ENCODE peak calls at places on chromosome 12, in seven cellular contexts. P is osteoblast, A is AG04450, Q is GM10248, G is hepatocyte, D is bronchial epithelial cell, C is BE2C. V is an unnamed sample.

GRCh38 chr12:97960741-97961608 is 498.4 kb downstream of the RMST start:
- DNase-seq in G (peak; percentile 47), P (no peak), C (peak; percentile 10), A (no peak), Q (peak; percentile 20), D (peak; percentile 38), V (peak; percentile 56)

GRCh38 chr12:716506-716905 is 35.9 kb upstream of the WNK1 start:
- DNase-seq in D (no peak), Q (peak; percentile 43), G (peak; percentile 42), C (no peak), A (no peak), P (no peak), V (no peak)

GRCh38 chr12:12976366-12976765 is 23.7 kb downstream of the HEBP1 start:
- DNase-seq in P (peak; percentile 65), Q (no peak), A (peak; percentile 81), G (no peak), C (no peak), D (peak; percentile 97), V (no peak)

GRCh38 chr12:119153477-119154434 is 25.0 kb upstream of the HSPB8 start:
- DNase-seq in G (peak; percentile 94), P (peak; percentile 83), C (peak; percentile 37), A (no peak), Q (no peak), D (peak; percentile 12), V (no peak)

GRCh38 chr12:59946635-59947034 is 350.8 kb downstream of the SLC16A7 start:
- DNase-seq in C (no peak), P (no peak), A (no peak), G (no peak), Q (no peak), D (no peak), V (no peak)

GRCh38 chr12:43318002-43318401 is 234.0 kb downstream of the ADAMTS20 start:
- DNase-seq in Q (no peak), D (peak; percentile 23), C (no peak), G (no peak), P (no peak), A (no peak), V (no peak)

GRCh38 chr12:85445060-85445938 is 165.3 kb downstream of the ALX1 start:
- DNase-seq in C (no peak), G (peak; percentile 63), Q (no peak), P (peak; percentile 22), D (no peak), A (no peak), V (peak; percentile 24)

GRCh38 chr12:16520328-16520727 is 85.6 kb downstream of the LMO3 start:
- DNase-seq in P (peak; percentile 6), C (no peak), A (no peak), Q (no peak), G (no peak), D (peak; percentile 43), V (no peak)

GRCh38 chr12:130952106-130952505 is 1.6 kb upstream of the ADGRD1 start:
- DNase-seq in Q (no peak), P (no peak), A (no peak), G (peak; percentile 40), D (no peak), C (peak; percentile 73), V (no peak)

GRCh38 chr12:19323768-19324167 is 115.5 kb upstream of the AEBP2 start:
- DNase-seq in D (no peak), C (no peak), G (peak; percentile 29), A (peak; percentile 38), Q (no peak), P (no peak), V (no peak)

GRCh38 chr12:120669055-120669828 is 17.7 kb upstream of the MLEC start:
- DNase-seq in G (peak; percentile 65), P (peak; percentile 93), A (no peak), D (no peak), Q (no peak), C (peak; percentile 86), V (peak; percentile 40)

GRCh38 chr12:128970110-128970509 is 116.8 kb downstream of the GLT1D1 start:
- DNase-seq in D (no peak), A (no peak), Q (no peak), P (no peak), G (no peak), C (no peak), V (no peak)

GRCh38 chr12:128970941-128971340 is 117.7 kb downstream of the GLT1D1 start:
- DNase-seq in G (no peak), A (no peak), C (no peak), P (no peak), Q (no peak), D (no peak), V (no peak)

GRCh38 chr12:128971802-128972201 is 118.5 kb downstream of the GLT1D1 start:
- DNase-seq in Q (no peak), A (no peak), D (no peak), G (no peak), P (no peak), C (no peak), V (no peak)

GRCh38 chr12:128968668-128969067 is 115.4 kb downstream of the GLT1D1 start:
- DNase-seq in Q (no peak), C (no peak), D (no peak), G (no peak), P (no peak), A (no peak), V (no peak)

GRCh38 chr12:128969480-128970055 is 116.3 kb downstream of the GLT1D1 start:
- DNase-seq in G (peak; percentile 74), C (no peak), Q (peak; percentile 72), P (no peak), D (no peak), A (no peak), V (peak; percentile 50)
- TF ChIP-seq CTCF in G (peak; percentile 68), C (no peak), Q (peak; percentile 91), P (no peak), D (no peak), A (no peak), V (peak; percentile 25)

GRCh38 chr12:20946732-20947131 is 136.2 kb downstream of the SLCO1B3 start:
- DNase-seq in A (no peak), C (peak; percentile 53), D (peak; percentile 8), G (peak; percentile 48), P (no peak), Q (peak; percentile 3), V (no peak)
- TF ChIP-seq CTCF in A (no peak), C (peak; percentile 67), D (peak; percentile 35), G (peak; percentile 45), P (peak; percentile 40), Q (peak; percentile 46), V (no peak)

GRCh38 chr12:47545938-47546609 is 159.8 kb downstream of the RPAP3 start:
- DNase-seq in G (no peak), D (no peak), C (no peak), Q (no peak), A (no peak), P (no peak), V (no peak)

GRCh38 chr12:47549258-47549657 is 156.6 kb downstream of the RPAP3 start:
- DNase-seq in D (peak; percentile 55), Q (no peak), G (no peak), P (no peak), A (no peak), C (no peak), V (no peak)

GRCh38 chr12:47551426-47551851 is 154.4 kb downstream of the RPAP3 start:
- DNase-seq in A (no peak), D (peak; percentile 64), Q (no peak), C (no peak), P (no peak), G (peak; percentile 10), V (no peak)

DNA sequence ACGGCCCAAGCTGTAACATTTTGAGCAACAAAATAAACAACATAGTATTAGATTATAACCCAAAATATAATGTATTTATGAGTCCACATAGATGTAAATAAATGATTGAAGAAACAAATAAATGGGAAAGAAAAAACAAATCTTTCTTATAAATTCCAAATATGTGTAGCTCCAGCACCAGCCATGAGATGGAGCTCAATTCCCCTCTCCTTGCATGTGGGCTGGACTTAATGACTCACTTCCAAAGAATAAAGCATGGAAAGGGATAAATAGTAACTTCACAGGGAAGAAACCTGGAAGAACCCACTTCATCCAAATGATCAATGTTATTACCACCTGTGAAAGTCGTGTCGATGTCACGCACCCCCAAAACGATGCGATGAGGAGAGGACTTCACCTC is 158.8 kb downstream of the RPAP3 start:
- DNase-seq in Q (no peak), G (no peak), P (peak; percentile 49), C (no peak), A (peak; percentile 23), D (peak; percentile 66), V (no peak)
- TF ChIP-seq CTCF in Q (no peak), G (peak; percentile 8), P (peak; percentile 74), C (peak; percentile 54), A (peak; percentile 67), D (peak; percentile 45), V (no peak)

GRCh38 chr12:117885211-117885610 is 83.6 kb downstream of the KSR2 start:
- DNase-seq in D (no peak), Q (no peak), G (no peak), P (peak; percentile 23), C (no peak), A (no peak), V (no peak)

GRCh38 chr12:117890644-117891043 is 78.1 kb downstream of the KSR2 start:
- DNase-seq in D (no peak), A (no peak), G (no peak), Q (no peak), P (peak; percentile 71), C (no peak), V (no peak)

GRCh38 chr12:117889098-117889497 is 79.7 kb downstream of the KSR2 start:
- DNase-seq in Q (peak; percentile 34), P (no peak), C (no peak), D (no peak), G (no peak), A (no peak), V (no peak)

GRCh38 chr12:117892441-117892840 is 76.3 kb downstream of the KSR2 start:
- DNase-seq in A (no peak), D (no peak), G (no peak), Q (no peak), P (no peak), C (no peak), V (no peak)

GRCh38 chr12:117890137-117890536 is 78.7 kb downstream of the KSR2 start:
- DNase-seq in A (no peak), P (no peak), Q (no peak), C (no peak), D (no peak), G (no peak), V (no peak)
- TF ChIP-seq CTCF in A (peak; percentile 9), P (peak; percentile 24), Q (peak; percentile 5), C (peak; percentile 17), D (no peak), G (no peak), V (no peak)

DNA sequence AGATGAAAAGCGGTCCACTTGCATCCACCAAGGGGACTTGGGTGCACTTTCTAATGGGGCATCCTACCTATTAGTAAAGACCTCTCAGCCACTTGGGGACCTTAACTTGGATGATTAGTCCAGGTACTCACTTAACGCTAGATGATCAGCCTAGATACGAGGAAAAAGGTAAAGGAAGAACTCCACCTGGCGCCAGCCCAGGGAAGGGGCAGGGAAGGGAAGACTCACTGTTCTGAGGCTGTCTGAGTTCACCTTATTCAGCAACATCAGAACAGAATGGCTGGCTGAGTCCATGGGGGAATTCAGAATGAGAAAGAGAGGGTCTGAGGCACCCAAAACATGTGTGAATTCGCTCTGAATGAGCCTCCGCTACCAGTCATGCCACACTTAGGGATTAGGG is 7.1 kb downstream of the IL22 start:
- DNase-seq in A (no peak), C (no peak), Q (no peak), D (no peak), P (no peak), G (no peak), V (no peak)
- TF ChIP-seq CTCF in A (no peak), C (no peak), Q (no peak), D (no peak), P (no peak), G (no peak), V (no peak)

V was measured in Calu3.